ENCODE peak calls at places on chromosome 18, in four cellular contexts. V, T, Y and R are unnamed samples.

GRCh38 chr18:61581578-61582204 is 248.5 kb downstream of the CDH20 start:
- DNase-seq in Y (peak; percentile 77), T (peak; percentile 22), V (peak; percentile 99), R (peak; percentile 22)

GRCh38 chr18:27605107-27605834 is 420.2 kb upstream of the CHST9 start:
- DNase-seq in Y (peak; percentile 49), T (peak; percentile 28), V (peak; percentile 62), R (peak; percentile 57)

GRCh38 chr18:62327977-62328376 is 2.9 kb downstream of the TNFRSF11A start:
- DNase-seq in Y (peak; percentile 48), T (no peak), V (no peak), R (no peak)

GRCh38 chr18:27717816-27718215 is 459.1 kb downstream of the CDH2 start:
- DNase-seq in T (no peak), V (no peak), Y (no peak), R (no peak)

GRCh38 chr18:57446322-57446721 is 11.1 kb downstream of the ONECUT2 start:
- DNase-seq in V (peak; percentile 77), T (no peak), Y (no peak), R (no peak)

GRCh38 chr18:25334588-25334987 is 17.4 kb downstream of the ZNF521 start:
- DNase-seq in V (no peak), T (no peak), Y (no peak), R (no peak)

GRCh38 chr18:34880882-34881852 is 160.0 kb upstream of the MAPRE2 start:
- DNase-seq in T (no peak), V (no peak), Y (peak; percentile 20), R (no peak)

GRCh38 chr18:31722369-31722957 is 38.1 kb upstream of the B4GALT6 start:
- DNase-seq in Y (peak; percentile 80), T (peak; percentile 66), V (peak; percentile 95), R (peak; percentile 85)

GRCh38 chr18:61772293-61772848 is 120.4 kb downstream of the RNF152 start:
- DNase-seq in V (no peak), Y (no peak), T (no peak), R (no peak)

GRCh38 chr18:59724116-59724515 is 26.9 kb upstream of the CCBE1 start:
- DNase-seq in V (no peak), Y (no peak), T (no peak), R (no peak)

GRCh38 chr18:46301571-46301970 is 197.4 kb downstream of the HAUS1 start:
- DNase-seq in T (no peak), V (no peak), Y (no peak), R (no peak)

GRCh38 chr18:36757081-36757480 is 71.7 kb downstream of the TPGS2 start:
- DNase-seq in Y (peak; percentile 50), T (peak; percentile 44), V (no peak), R (no peak)

GRCh38 chr18:35835838-35836237 is 136.6 kb upstream of the RMP24 start:
- DNase-seq in Y (no peak), T (no peak), V (no peak), R (no peak)

GRCh38 chr18:44601447-44601846 is 79.2 kb upstream of the SETBP1 start:
- DNase-seq in T (no peak), Y (peak; percentile 36), V (no peak), R (no peak)

GRCh38 chr18:78623142-78623541 is 356.5 kb upstream of the SALL3 start:
- DNase-seq in T (no peak), V (no peak), Y (no peak), R (no peak)

GRCh38 chr18:34981487-34981886 is 59.7 kb upstream of the MAPRE2 start:
- DNase-seq in V (no peak), Y (no peak), T (no peak), R (no peak)

GRCh38 chr18:23053756-23054457 is 81.4 kb upstream of the CABLES1 start:
- DNase-seq in Y (peak; percentile 43), T (no peak), V (peak; percentile 62), R (peak; percentile 58)

GRCh38 chr18:46915800-46916550 is 1.3 kb downstream of the PIAS2 start:
- DNase-seq in T (no peak), Y (no peak), V (no peak), R (no peak)

GRCh38 chr18:408367-408766 is 92.1 kb downstream of the COLEC12 start:
- DNase-seq in V (no peak), T (no peak), Y (no peak), R (no peak)

GRCh38 chr18:37266290-37266689 is 299.3 kb downstream of the CELF4 start:
- DNase-seq in T (no peak), V (peak; percentile 61), Y (no peak), R (no peak)

GRCh38 chr18:70384181-70384790 is 95.4 kb downstream of the SOCS6 start:
- DNase-seq in Y (no peak), T (peak; percentile 92), V (no peak), R (no peak)

GRCh38 chr18:7174359-7175107 is 56.4 kb upstream of the LRRC30 start:
- DNase-seq in T (no peak), Y (no peak), V (no peak), R (no peak)

GRCh38 chr18:60452424-60452823 is 79.8 kb upstream of the MC4R start:
- DNase-seq in V (no peak), Y (no peak), T (no peak), R (no peak)

GRCh38 chr18:77056399-77057015 is 76.1 kb downstream of the MBP start:
- DNase-seq in V (no peak), Y (no peak), T (no peak), R (peak; percentile 65)

GRCh38 chr18:34224423-34225217 is at the start of gene NOL4:
- DNase-seq in T (no peak), Y (peak; percentile 19), V (peak; percentile 93), R (no peak)

GRCh38 chr18:44680271-44681038 is at the start of gene SETBP1:
- DNase-seq in V (peak; percentile 74), T (no peak), Y (peak; percentile 66), R (no peak)

GRCh38 chr18:59881728-59882685 is 17.8 kb upstream of the PMAIP1 start:
- DNase-seq in Y (peak; percentile 92), V (peak; percentile 32), T (no peak), R (no peak)

GRCh38 chr18:77099501-77100370 is 32.8 kb downstream of the MBP start:
- DNase-seq in V (no peak), T (no peak), Y (no peak), R (no peak)

GRCh38 chr18:76571689-76572088 is 76.6 kb upstream of the ZNF516 start:
- DNase-seq in Y (no peak), T (no peak), V (peak; percentile 28), R (no peak)

GRCh38 chr18:25830787-25831186 is 259.6 kb downstream of the SS18 start:
- DNase-seq in Y (peak; percentile 80), T (no peak), V (no peak), R (no peak)

GRCh38 chr18:72898870-72899840 is 31.4 kb upstream of the NETO1 start:
- DNase-seq in Y (no peak), T (no peak), V (no peak), R (no peak)

GRCh38 chr18:76805221-76805620 is 17.1 kb upstream of the ZNF236 start:
- DNase-seq in T (no peak), Y (peak; percentile 50), V (no peak), R (no peak)

GRCh38 chr18:2824865-2825264 is 21.9 kb upstream of the EMILIN2 start:
- DNase-seq in Y (no peak), V (no peak), T (no peak), R (no peak)

GRCh38 chr18:27428716-27429475 is 243.8 kb upstream of the CHST9 start:
- DNase-seq in T (no peak), Y (no peak), V (no peak), R (no peak)

GRCh38 chr18:23958036-23958435 is 56.5 kb upstream of the TTC39C start:
- DNase-seq in Y (no peak), T (no peak), V (no peak), R (no peak)

GRCh38 chr18:1811282-1811681 is 760.0 kb downstream of the METTL4 start:
- DNase-seq in T (no peak), V (no peak), Y (no peak), R (no peak)
- TF ChIP-seq POLR2AphosphoS5 in T (no peak), V (no peak), Y (no peak), R (no peak)

GRCh38 chr18:50285071-50285470 is 2.4 kb downstream of the CXXC1 start:
- DNase-seq in V (no peak), T (no peak), Y (no peak), R (no peak)

GRCh38 chr18:50287028-50287440 is 458 bp downstream of the CXXC1 start:
- DNase-seq in Y (no peak), T (no peak), V (no peak), R (no peak)

GRCh38 chr18:50285631-50286321 is 1.7 kb downstream of the CXXC1 start:
- DNase-seq in V (no peak), T (no peak), Y (no peak), R (no peak)

GRCh38 chr18:50287441-50288347 is at the start of gene CXXC1:
- DNase-seq in T (peak; percentile 99), Y (peak; percentile 100), V (peak; percentile 93), R (peak; percentile 100)

DNA sequence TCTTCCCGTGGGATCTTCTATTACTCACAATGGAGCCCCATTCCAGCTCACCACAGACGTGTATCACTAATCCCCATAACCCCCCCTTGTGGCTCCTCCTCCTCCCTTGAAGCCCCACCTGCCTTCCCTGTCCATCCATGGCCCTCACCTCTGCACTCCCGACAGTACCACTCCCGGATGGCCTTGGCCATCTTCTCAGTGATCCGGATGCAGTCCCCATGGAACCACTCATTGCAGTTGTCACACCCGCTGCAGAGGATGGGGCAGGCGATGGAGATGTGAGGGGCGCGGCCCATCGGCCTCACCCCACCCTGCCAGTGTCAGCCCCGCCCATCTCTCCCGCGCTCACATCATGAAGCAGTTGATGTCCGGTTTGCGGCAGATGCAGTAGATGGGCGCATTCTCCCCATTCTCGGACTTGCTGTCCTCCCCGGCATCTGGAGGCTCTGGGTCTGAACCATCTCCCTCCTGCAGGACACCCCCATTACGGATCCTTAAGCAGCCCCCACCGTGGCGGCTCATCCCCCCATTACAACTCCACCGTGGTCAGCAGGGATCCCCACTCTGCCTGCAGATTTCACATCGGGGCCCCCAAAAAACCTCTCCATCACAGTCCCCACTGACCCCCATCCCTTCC is 983 bp downstream of the CXXC1 start:
- DNase-seq in Y (no peak), T (peak; percentile 26), V (peak; percentile 56), R (no peak)
- H3K27ac ChIP-seq in Y (peak overlapping the region; percentile 33), T (peak overlapping the region; percentile 48), V (no peak overlapping the region), R (peak overlapping the region; percentile 86)

DNA sequence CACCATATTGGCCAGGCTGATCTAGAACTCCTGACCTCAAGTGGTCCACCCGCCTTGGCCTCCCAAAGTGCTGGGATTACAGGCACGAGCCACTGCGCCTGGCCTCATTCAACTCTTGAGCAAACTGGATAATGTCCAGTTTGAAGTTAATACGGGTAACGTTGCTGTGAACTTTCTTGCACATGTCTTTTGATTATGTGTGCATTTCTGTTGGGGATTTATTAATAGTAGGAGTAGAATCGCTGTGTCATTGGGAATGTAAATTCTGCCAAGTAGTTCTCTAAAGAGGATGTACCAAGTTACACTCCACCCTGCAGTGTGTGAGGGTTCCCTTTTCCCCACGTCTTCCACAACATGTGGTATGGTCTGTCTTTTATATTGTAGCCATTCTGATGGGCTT is 6.2 kb downstream of the IMPA2 start:
- DNase-seq in Y (no peak), T (no peak), V (no peak), R (peak; percentile 75)
- TF ChIP-seq POLR2AphosphoS5 in Y (no peak), T (no peak), V (no peak), R (no peak)

DNA sequence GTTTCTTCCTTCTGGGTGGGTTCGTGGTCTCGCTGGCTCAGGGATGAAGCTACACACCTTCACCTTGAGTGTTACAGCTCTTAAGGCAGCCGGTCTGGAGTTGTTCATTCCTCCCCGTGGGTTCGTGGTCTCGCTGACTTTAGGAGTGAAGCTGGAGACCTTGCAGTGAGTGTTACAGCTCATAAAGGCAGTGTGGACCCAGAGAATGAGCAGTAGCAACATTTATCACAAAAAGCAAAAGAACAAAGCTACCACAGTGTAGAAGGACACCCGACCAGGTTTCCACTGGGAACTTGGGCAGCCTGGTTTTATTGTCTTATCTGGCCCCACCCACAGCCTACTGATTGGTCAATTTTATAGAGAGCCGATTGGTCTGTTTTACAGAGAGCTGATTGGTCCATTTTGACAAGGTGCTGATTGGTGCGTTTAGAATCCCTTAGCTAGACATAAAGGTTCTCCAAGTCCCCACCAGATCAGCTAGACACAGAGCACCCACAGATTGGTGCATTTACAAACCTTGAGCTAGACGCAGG is 20.2 kb upstream of the ROCK1 start:
- DNase-seq in Y (no peak), V (no peak), T (no peak), R (no peak)
- H3K27ac ChIP-seq in Y (no peak overlapping the region), V (no peak overlapping the region), T (no peak overlapping the region), R (no peak overlapping the region)